ENCODE peak calls at places on chromosomes 2 and 18, in four cellular contexts. K is substantia nigra, T is left ventricle myocardium inferior, Y is A172. O is an unnamed sample.

GRCh38 chr2:96251721-96252292 is 14.0 kb downstream of the TMEM127 start:
- DNase-seq in K (peak; percentile 8), T (peak; percentile 49), Y (peak; percentile 99), O (no peak)

GRCh38 chr2:10144771-10145518 is 22.4 kb downstream of the RRM2 start:
- DNase-seq in K (no peak), T (no peak), Y (no peak), O (no peak)

GRCh38 chr2:58484201-58484600 is 243.1 kb upstream of the FANCL start:
- DNase-seq in K (no peak), T (no peak), Y (peak; percentile 73), O (no peak)

GRCh38 chr18:77100751-77101355 is 31.7 kb downstream of the MBP start:
- DNase-seq in K (no peak), T (no peak), Y (peak; percentile 18), O (peak; percentile 70)

GRCh38 chr18:61605376-61606067 is 272.3 kb downstream of the CDH20 start:
- DNase-seq in K (no peak), T (no peak), Y (no peak), O (no peak)

GRCh38 chr2:28250006-28250405 is 142.7 kb upstream of the FOSL2 start:
- DNase-seq in K (no peak), T (no peak), Y (peak; percentile 85), O (no peak)

GRCh38 chr2:56267412-56267788 is 83.6 kb downstream of the CCDC85A start:
- DNase-seq in K (no peak), T (no peak), Y (no peak), O (no peak)

GRCh38 chr2:27109083-27109482 is 9.8 kb downstream of the CGREF1 start:
- DNase-seq in K (no peak), T (no peak), Y (no peak), O (no peak)

GRCh38 chr2:171158036-171158789 is 2.5 kb downstream of the TLK1 start:
- DNase-seq in K (no peak), T (no peak), Y (no peak), O (no peak)

GRCh38 chr2:38959938-38960608 is 70.4 kb downstream of the ARHGEF33 start:
- DNase-seq in K (peak; percentile 12), T (peak; percentile 81), Y (no peak), O (no peak)

GRCh38 chr18:74895686-74896085 is 298.0 kb downstream of the ZNF407 start:
- DNase-seq in K (no peak), T (no peak), Y (no peak), O (no peak)

GRCh38 chr2:20626698-20627471 is 24.0 kb downstream of the HS1BP3 start:
- DNase-seq in K (no peak), T (peak; percentile 15), Y (no peak), O (no peak)

GRCh38 chr2:69773201-69773600 is 31.3 kb downstream of the ANXA4 start:
- DNase-seq in K (no peak), T (no peak), Y (peak; percentile 63), O (no peak)

GRCh38 chr2:165793161-165793778 is 777 bp downstream of the GALNT3 start:
- DNase-seq in K (no peak), T (no peak), Y (peak; percentile 54), O (no peak)

GRCh38 chr2:231487197-231487596 is 22.9 kb upstream of the NCL start:
- DNase-seq in K (no peak), T (no peak), Y (no peak), O (no peak)

GRCh38 chr18:49894827-49895226 is 81.5 kb upstream of the ACAA2 start:
- DNase-seq in K (no peak), T (no peak), Y (no peak), O (no peak)

GRCh38 chr2:66839551-66840320 is 404.8 kb downstream of the MEIS1 start:
- DNase-seq in K (no peak), T (no peak), Y (peak; percentile 76), O (no peak)

GRCh38 chr18:58605027-58606020 is 23.6 kb downstream of the ALPK2 start:
- DNase-seq in K (no peak), T (no peak), Y (no peak), O (no peak)

GRCh38 chr18:2104620-2105462 is 466.5 kb downstream of the METTL4 start:
- DNase-seq in K (peak; percentile 41), T (peak; percentile 38), Y (peak; percentile 72), O (peak; percentile 60)

GRCh38 chr2:63589148-63589972 is 597 bp downstream of the MDH1 start:
- DNase-seq in K (peak; percentile 47), T (no peak), Y (peak; percentile 23), O (no peak)

GRCh38 chr2:219947575-219947974 is 320.1 kb downstream of the SLC4A3 start:
- DNase-seq in K (no peak), T (no peak), Y (no peak), O (no peak)

GRCh38 chr2:53575606-53576360 is 191.8 kb upstream of the CHAC2 start:
- DNase-seq in K (no peak), T (peak; percentile 25), Y (no peak), O (no peak)

GRCh38 chr2:205959528-205959927 is 126.4 kb downstream of the INO80D start:
- DNase-seq in K (no peak), T (no peak), Y (no peak), O (no peak)

GRCh38 chr2:216551234-216551633 is 52.6 kb downstream of the RPL37A start:
- DNase-seq in K (no peak), T (no peak), Y (no peak), O (no peak)

GRCh38 chr2:143954208-143954607 is 565.7 kb downstream of the ZEB2 start:
- DNase-seq in K (no peak), T (no peak), Y (no peak), O (no peak)

GRCh38 chr2:20561703-20562454 is 89.0 kb downstream of the HS1BP3 start:
- DNase-seq in K (no peak), T (no peak), Y (peak; percentile 84), O (no peak)

GRCh38 chr2:135164431-135164830 is 112.3 kb downstream of the RAB3GAP1 start:
- DNase-seq in K (no peak), T (no peak), Y (peak; percentile 79), O (no peak)

GRCh38 chr2:41061371-41061770 is 609.5 kb upstream of the SLC8A1 start:
- DNase-seq in K (no peak), T (no peak), Y (peak; percentile 37), O (peak; percentile 45)

GRCh38 chr2:27967076-27967475 is 76.5 kb downstream of the BABAM2 start:
- DNase-seq in K (no peak), T (no peak), Y (no peak), O (no peak)

O was measured in DND-41.